ENCODE peak calls at places on chromosomes 5 and 9, in six cellular contexts. P is SK-N-SH, S is A549, O is GM12878, J is K562, U is H1. B is an unnamed sample.
A peak's percentile ranks its signal among the peaks of the same experiment; 100 is the strongest.

GRCh38 chr5:84696651-84697050 is 312.0 kb upstream of the EDIL3 start:
- DNase-seq in O (no peak), J (no peak), U (no peak), S (no peak), P (no peak), B (no peak)

GRCh38 chr9:121201738-121202533 is at the start of gene RAB14:
- DNase-seq in S (peak; percentile 98), O (peak; percentile 96), U (peak; percentile 93), P (peak; percentile 100), J (peak; percentile 99), B (peak; percentile 95)

GRCh38 chr9:106878943-106879916 is 16.3 kb downstream of the ZNF462 start:
- DNase-seq in P (peak; percentile 61), O (no peak), J (no peak), U (no peak), S (peak; percentile 37), B (no peak)

GRCh38 chr9:134648701-134649525 is 7.3 kb downstream of the COL5A1 start:
- DNase-seq in O (no peak), S (no peak), P (no peak), J (no peak), U (no peak), B (no peak)

GRCh38 chr9:127013597-127013996 is 99.0 kb downstream of the RALGPS1 start:
- DNase-seq in S (no peak), P (no peak), O (no peak), U (no peak), J (no peak), B (no peak)

GRCh38 chr5:79109527-79110492 is 1.8 kb upstream of the BHMT start:
- DNase-seq in O (no peak), J (peak; percentile 44), U (no peak), S (peak; percentile 36), P (no peak), B (peak; percentile 28)

GRCh38 chr5:171157233-171157632 is 151.8 kb upstream of the TLX3 start:
- DNase-seq in J (no peak), O (no peak), P (no peak), S (no peak), U (no peak), B (no peak)

GRCh38 chr9:16025627-16026026 is 472.8 kb downstream of the CCDC171 start:
- DNase-seq in P (no peak), U (no peak), J (no peak), O (no peak), S (no peak), B (no peak)

GRCh38 chr5:159337291-159337974 is 7.1 kb upstream of the IL12B start:
- DNase-seq in O (no peak), J (no peak), P (no peak), U (no peak), S (peak; percentile 37), B (no peak)

GRCh38 chr9:89701221-89701798 is 96.5 kb downstream of the GADD45G start:
- DNase-seq in O (peak; percentile 73), U (no peak), J (no peak), S (no peak), P (no peak), B (no peak)

GRCh38 chr9:76893395-76893932 is 12.4 kb downstream of the PRUNE2 start:
- DNase-seq in J (no peak), P (no peak), S (no peak), O (no peak), U (no peak), B (no peak)

GRCh38 chr9:116061546-116062205 is 91.9 kb upstream of the PAPPA start:
- DNase-seq in S (no peak), P (no peak), U (no peak), O (no peak), J (no peak), B (no peak)

GRCh38 chr9:136847065-136847826 is 2.0 kb upstream of the PHPT1 start:
- DNase-seq in O (no peak), P (peak; percentile 73), S (peak; percentile 85), U (no peak), J (peak; percentile 78), B (peak; percentile 53)

GRCh38 chr5:171342362-171343111 is 33.5 kb downstream of the TLX3 start:
- DNase-seq in O (no peak), J (peak; percentile 48), U (no peak), S (peak; percentile 76), P (peak; percentile 73), B (peak; percentile 52)

GRCh38 chr5:154313360-154314017 is 123.0 kb downstream of the GALNT10 start:
- DNase-seq in P (no peak), J (no peak), U (no peak), S (no peak), O (no peak), B (no peak)

GRCh38 chr5:53031695-53032096 is 42.5 kb downstream of the ITGA2 start:
- DNase-seq in S (peak; percentile 82), O (no peak), P (peak; percentile 7), J (no peak), U (no peak), B (peak; percentile 89)

GRCh38 chr5:133364916-133365315 is 247.4 kb downstream of the FSTL4 start:
- DNase-seq in O (no peak), U (no peak), J (no peak), S (no peak), P (no peak), B (no peak)

GRCh38 chr5:61809651-61810050 is 477.6 kb downstream of the ZSWIM6 start:
- DNase-seq in S (no peak), U (no peak), P (no peak), O (no peak), J (no peak), B (no peak)

GRCh38 chr9:68974901-68975300 is 39.0 kb downstream of the PRKACG start:
- DNase-seq in S (no peak), P (no peak), O (no peak), U (no peak), J (no peak), B (no peak)

GRCh38 chr9:70480405-70480980 is 66.0 kb upstream of the KLF9 start:
- DNase-seq in O (no peak), P (peak; percentile 57), U (no peak), J (no peak), S (no peak), B (no peak)

GRCh38 chr5:105956456-105957177 is 1714.1 kb downstream of the EFNA5 start:
- DNase-seq in S (peak; percentile 37), U (no peak), J (no peak), P (no peak), O (no peak), B (no peak)

GRCh38 chr9:69461488-69461887 is 136.5 kb downstream of the ENTREP1 start:
- DNase-seq in P (no peak), O (no peak), U (no peak), S (no peak), J (no peak), B (no peak)

GRCh38 chr9:109439378-109440116 is 58.6 kb downstream of the PTPN3 start:
- DNase-seq in U (no peak), P (no peak), S (no peak), J (no peak), O (no peak), B (no peak)

GRCh38 chr9:34211395-34211794 is 32.6 kb downstream of the UBAP1 start:
- DNase-seq in S (no peak), U (no peak), J (no peak), O (no peak), P (no peak), B (no peak)

GRCh38 chr9:121992571-121993212 is 100.4 kb downstream of the TTLL11 start:
- DNase-seq in J (peak; percentile 74), S (peak; percentile 74), P (peak; percentile 77), O (no peak), U (peak; percentile 27), B (peak; percentile 65)

GRCh38 chr5:51475628-51476027 is 92.4 kb downstream of the ISL1 start:
- DNase-seq in S (no peak), P (no peak), J (no peak), U (no peak), O (no peak), B (no peak)

GRCh38 chr5:98772415-98773213 is 849 bp upstream of the RGMB start:
- DNase-seq in U (peak; percentile 84), J (no peak), P (peak; percentile 70), O (no peak), S (peak; percentile 86), B (peak; percentile 62)

GRCh38 chr9:8738953-8739352 is 939.4 kb upstream of the DMAC1 start:
- DNase-seq in S (no peak), J (no peak), O (no peak), U (no peak), P (no peak), B (no peak)

DNA sequence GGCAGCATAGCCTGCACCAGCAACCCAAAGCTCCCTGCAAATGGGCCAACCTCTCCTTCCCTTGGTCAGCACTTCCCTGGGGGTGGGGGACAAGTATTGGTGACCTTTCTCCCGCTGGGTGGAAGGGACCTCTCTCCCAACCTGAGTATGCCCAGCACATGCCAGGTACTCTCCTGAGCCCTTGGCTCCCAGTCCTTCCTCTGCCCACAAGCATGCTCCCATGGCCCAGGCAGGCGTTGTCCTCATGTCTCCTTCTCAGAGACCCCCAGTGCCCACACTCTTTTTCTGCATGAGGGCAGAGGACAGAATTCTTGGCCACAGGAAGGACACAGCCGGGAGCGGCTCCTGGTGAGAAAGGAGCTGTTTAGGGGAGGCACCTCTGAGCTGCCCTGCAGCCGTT is 60.3 kb downstream of the PHF2 start:
- DNase-seq in J (no peak), O (no peak), P (no peak), S (no peak), U (no peak), B (no peak)
- TF ChIP-seq CHD2 in J (no peak), O (no peak), P (no peak), S (no peak), U (no peak), B (no peak)

GRCh38 chr5:114935490-114935889 is 234.2 kb downstream of the TRIM36 start:
- DNase-seq in J (no peak), U (no peak), P (no peak), O (no peak), S (no peak), B (no peak)
- TF ChIP-seq CHD2 in J (no peak), U (no peak), P (no peak), O (no peak), S (no peak), B (no peak)

DNA sequence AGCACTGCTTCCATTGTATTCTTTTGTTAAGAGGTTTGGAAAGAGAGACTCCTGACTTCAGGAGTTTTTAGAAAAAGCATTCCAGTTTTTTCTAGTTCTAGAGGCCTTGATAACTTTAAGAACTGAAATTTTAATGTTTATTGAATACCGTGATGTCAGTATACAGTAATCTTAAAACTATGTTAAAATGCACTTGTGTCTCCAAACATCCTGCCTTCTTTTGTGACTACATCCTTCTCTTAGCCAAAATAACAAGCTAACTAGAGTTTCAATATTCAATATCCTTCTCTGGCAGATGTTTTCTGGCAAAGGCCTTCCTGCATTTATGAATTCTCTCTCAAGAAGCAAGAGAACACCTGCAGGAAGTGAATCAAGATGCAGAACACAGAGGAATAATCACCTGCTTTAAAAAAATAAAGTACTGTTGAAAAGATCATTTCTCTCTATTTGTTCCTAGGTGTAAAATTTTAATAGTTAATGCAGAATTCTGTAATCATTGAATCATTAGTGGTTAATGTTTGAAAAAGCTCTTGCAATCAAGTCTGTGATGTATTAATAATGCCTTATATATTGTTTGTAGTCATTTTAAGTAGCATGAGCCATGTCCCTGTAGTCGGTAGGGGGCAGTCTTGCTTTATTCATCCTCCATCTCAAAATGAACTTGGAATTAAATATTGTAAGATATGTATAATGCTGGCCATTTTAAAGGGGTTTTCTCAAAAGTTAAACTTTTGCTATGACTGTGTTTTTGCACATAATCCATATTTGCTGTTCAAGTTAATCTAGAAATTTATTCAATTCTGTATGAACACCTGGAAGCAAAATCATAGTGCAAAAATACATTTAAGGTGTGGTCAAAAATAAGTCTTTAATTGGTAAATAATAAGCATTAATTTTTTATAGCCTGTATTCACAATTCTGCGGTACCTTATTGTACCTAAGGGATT is 43.1 kb downstream of the NDFIP1 start:
- DNase-seq in J (peak; percentile 58), S (peak; percentile 77), P (peak; percentile 61), U (no peak), O (peak; percentile 2), B (peak; percentile 48)
- TF ChIP-seq CHD2 in J (no peak), S (no peak), P (no peak), U (no peak), O (no peak), B (no peak)

GRCh38 chr9:124420991-124421543 is 5.8 kb upstream of the PSMB7 start:
- DNase-seq in S (peak; percentile 44), J (no peak), P (no peak), U (no peak), O (no peak), B (no peak)
- TF ChIP-seq CHD2 in S (no peak), J (no peak), P (no peak), U (no peak), O (no peak), B (no peak)

B was measured in HepG2.